ENCODE peak calls at places on chromosomes 7 and 10, in nine cellular contexts. A, X, C, E, O, S, H, F and J are unnamed samples.
A peak's percentile ranks its signal among the peaks of the same experiment; 100 is the strongest.

GRCh38 chr10:58951750-58952149 is 224.7 kb upstream of the PHYHIPL start:
- DNase-seq in A (no peak), H (no peak), X (no peak), F (no peak), E (no peak), C (no peak), S (no peak), O (no peak), J (no peak)

GRCh38 chr10:16386855-16387254 is 50.0 kb upstream of the PTER start:
- DNase-seq in S (no peak), E (no peak), H (no peak), C (no peak), A (no peak), O (no peak), X (no peak), F (peak; percentile 31), J (no peak)

GRCh38 chr7:100437150-100438100 is 1.1 kb upstream of the PPP1R35 start:
- DNase-seq in H (no peak), C (no peak), O (no peak), F (no peak), S (no peak), E (no peak), A (no peak), X (no peak), J (no peak)

GRCh38 chr7:133794490-133794889 is 332.6 kb upstream of the LRGUK start:
- DNase-seq in H (no peak), S (no peak), O (no peak), E (peak; percentile 81), A (peak; percentile 9), F (no peak), C (no peak), X (no peak), J (no peak)

GRCh38 chr7:52715701-52716100 is 319.7 kb upstream of the POM121L12 start:
- DNase-seq in E (no peak), C (no peak), S (no peak), A (no peak), X (peak; percentile 37), F (peak; percentile 11), O (no peak), H (no peak), J (no peak)

GRCh38 chr7:39761435-39761834 is 138.1 kb downstream of the RALA start:
- DNase-seq in X (no peak), H (no peak), O (no peak), A (no peak), C (no peak), E (no peak), S (no peak), F (no peak), J (no peak)

GRCh38 chr7:3537210-3537875 is 236.3 kb downstream of the SDK1 start:
- DNase-seq in A (no peak), E (no peak), C (no peak), F (no peak), S (no peak), O (no peak), X (peak; percentile 76), H (no peak), J (no peak)

GRCh38 chr10:106551501-106551900 is 613.0 kb downstream of the SORCS1 start:
- DNase-seq in E (no peak), C (no peak), S (no peak), H (no peak), F (no peak), A (no peak), O (no peak), X (no peak), J (no peak)

GRCh38 chr7:116195451-116195850 is 14.9 kb upstream of the TES start:
- DNase-seq in A (no peak), S (no peak), O (no peak), X (peak; percentile 28), C (no peak), F (no peak), H (no peak), E (no peak), J (no peak)

GRCh38 chr7:134515569-134516468 is 11.5 kb upstream of the AKR1B10 start:
- DNase-seq in S (no peak), E (no peak), X (peak; percentile 92), A (no peak), H (no peak), O (no peak), C (no peak), F (no peak), J (no peak)

GRCh38 chr7:116671681-116672595 is at the start of gene MET:
- DNase-seq in F (peak; percentile 67), A (peak; percentile 90), O (peak; percentile 39), E (no peak), S (peak; percentile 52), X (peak; percentile 92), H (no peak), C (no peak), J (peak; percentile 46)

GRCh38 chr10:121813211-121813812 is 114.5 kb downstream of the ATE1 start:
- DNase-seq in O (no peak), S (no peak), C (no peak), H (no peak), X (peak; percentile 37), A (no peak), F (no peak), E (no peak), J (no peak)

GRCh38 chr10:8600192-8600591 is 545.7 kb downstream of the GATA3 start:
- DNase-seq in H (no peak), E (no peak), S (no peak), C (no peak), F (no peak), O (no peak), A (no peak), X (peak; percentile 29), J (no peak)

GRCh38 chr7:50056131-50056530 is 36.9 kb downstream of the ZPBP start:
- DNase-seq in S (no peak), E (no peak), C (no peak), X (no peak), A (no peak), F (no peak), H (no peak), O (no peak), J (no peak)

GRCh38 chr7:71488308-71488707 is 356.4 kb downstream of the GALNT17 start:
- DNase-seq in S (no peak), H (no peak), C (no peak), X (peak; percentile 59), F (no peak), E (no peak), O (no peak), A (no peak), J (no peak)

GRCh38 chr7:25521236-25521635 is 292.9 kb upstream of the NPVF start:
- DNase-seq in X (no peak), S (no peak), A (no peak), H (no peak), O (no peak), F (peak; percentile 70), E (no peak), C (no peak), J (no peak)

GRCh38 chr7:2813350-2814185 is 30.5 kb downstream of the GNA12 start:
- DNase-seq in A (no peak), S (no peak), H (no peak), O (no peak), F (no peak), E (no peak), C (no peak), X (no peak), J (no peak)